ENCODE peak calls at places on chromosomes 13 and 19, in nine cellular contexts. Y, D, L, R, V, N, X, H and J are unnamed samples.
A peak's percentile ranks its signal among the peaks of the same experiment; 100 is the strongest.

GRCh38 chr13:28449826-28450773 is 44.8 kb downstream of the FLT1 start:
- DNase-seq in X (no peak), N (no peak), R (no peak), H (no peak), Y (no peak), D (no peak), V (no peak), L (no peak), J (no peak)

GRCh38 chr13:113646376-113646775 is 11.6 kb downstream of the ATP4B start:
- DNase-seq in V (no peak), N (peak; percentile 7), R (no peak), X (no peak), H (peak; percentile 49), Y (no peak), L (no peak), D (peak; percentile 24), J (peak; percentile 64)

GRCh38 chr19:48842744-48843162 is 6.5 kb upstream of the HSD17B14 start:
- DNase-seq in R (no peak), V (peak; percentile 37), L (no peak), N (peak; percentile 49), D (peak; percentile 83), Y (peak; percentile 42), H (peak; percentile 55), X (no peak), J (no peak)

GRCh38 chr13:75907044-75907443 is 270.9 kb downstream of the LMO7 start:
- DNase-seq in X (no peak), R (no peak), D (no peak), N (no peak), V (no peak), Y (no peak), L (no peak), H (no peak), J (no peak)

GRCh38 chr13:70473912-70474311 is 365.7 kb upstream of the KLHL1 start:
- DNase-seq in R (no peak), Y (no peak), N (no peak), D (no peak), L (no peak), H (no peak), V (no peak), X (no peak), J (no peak)

GRCh38 chr19:8239528-8240273 is 30.5 kb downstream of the CERS4 start:
- DNase-seq in D (no peak), H (no peak), R (no peak), V (no peak), X (no peak), Y (no peak), N (no peak), L (no peak), J (no peak)

GRCh38 chr19:15452111-15453047 is 2.6 kb upstream of the WIZ start:
- DNase-seq in Y (no peak), H (peak; percentile 86), X (no peak), V (no peak), R (peak; percentile 13), D (peak; percentile 36), N (peak; percentile 94), L (peak; percentile 30), J (peak; percentile 90)

GRCh38 chr19:45781282-45782161 is 768 bp downstream of the DMPK start:
- DNase-seq in R (no peak), L (peak; percentile 66), V (no peak), X (no peak), N (peak; percentile 89), H (no peak), Y (no peak), D (peak; percentile 75), J (peak; percentile 44)

GRCh38 chr13:41621716-41622508 is 164.6 kb downstream of the RGCC start:
- DNase-seq in L (no peak), D (no peak), V (no peak), X (no peak), Y (no peak), N (no peak), H (no peak), R (no peak), J (no peak)

GRCh38 chr13:69423844-69424243 is 683.8 kb upstream of the ATXN8OS start:
- DNase-seq in R (no peak), D (no peak), X (no peak), Y (no peak), V (no peak), N (no peak), L (no peak), H (no peak), J (no peak)

GRCh38 chr13:21675095-21676007 is 4.5 kb downstream of the FGF9 start:
- DNase-seq in Y (peak; percentile 70), X (no peak), L (no peak), H (peak; percentile 61), V (peak; percentile 53), N (peak; percentile 77), R (peak; percentile 68), D (peak; percentile 69), J (peak; percentile 75)